ENCODE peak calls at places on chromosomes 3 and 15, in six cellular contexts. One of them, this sample, is unnamed.

GRCh38 chr15:37204698-37205097 is 104.3 kb upstream of the MEIS2 start:
- DNase-seq in WTC11: no peak
- DNase-seq in small intestine: peak; percentile 3
- DNase-seq in T-helper 17 cell: no peak
- DNase-seq in mucosa of gallbladder: no peak
- DNase-seq in HFFc6: no peak
- DNase-seq in this sample: no peak

GRCh38 chr3:113166357-113166718 is 45.0 kb upstream of the BOC start:
- DNase-seq in WTC11: no peak
- DNase-seq in small intestine: no peak
- DNase-seq in T-helper 17 cell: no peak
- DNase-seq in mucosa of gallbladder: no peak
- DNase-seq in HFFc6: no peak
- DNase-seq in this sample: no peak

GRCh38 chr3:9032236-9032777 is 69.0 kb upstream of the RAD18 start:
- DNase-seq in WTC11: no peak
- DNase-seq in small intestine: no peak
- DNase-seq in T-helper 17 cell: no peak
- DNase-seq in mucosa of gallbladder: no peak
- DNase-seq in HFFc6: no peak
- DNase-seq in this sample: no peak

GRCh38 chr3:183586477-183586876 is 31.0 kb upstream of the KLHL6 start:
- DNase-seq in WTC11: no peak
- DNase-seq in small intestine: no peak
- DNase-seq in T-helper 17 cell: no peak
- DNase-seq in mucosa of gallbladder: no peak
- DNase-seq in HFFc6: no peak
- DNase-seq in this sample: no peak

GRCh38 chr3:80384811-80385210 is 617.0 kb upstream of the ROBO1 start:
- DNase-seq in WTC11: no peak
- DNase-seq in small intestine: no peak
- DNase-seq in T-helper 17 cell: no peak
- DNase-seq in mucosa of gallbladder: no peak
- DNase-seq in HFFc6: no peak
- DNase-seq in this sample: no peak

GRCh38 chr15:32909431-32909830 is 191.6 kb downstream of the GREM1 start:
- DNase-seq in WTC11: no peak
- DNase-seq in small intestine: no peak
- DNase-seq in T-helper 17 cell: no peak
- DNase-seq in mucosa of gallbladder: no peak
- DNase-seq in HFFc6: peak; percentile 59
- DNase-seq in this sample: no peak

GRCh38 chr3:42728056-42728455 is 25.5 kb upstream of the HHATL start:
- DNase-seq in WTC11: no peak
- DNase-seq in small intestine: no peak
- DNase-seq in T-helper 17 cell: no peak
- DNase-seq in mucosa of gallbladder: no peak
- DNase-seq in HFFc6: no peak
- DNase-seq in this sample: peak; percentile 78

GRCh38 chr15:63900306-63900705 is 66.6 kb upstream of the HERC1 start:
- DNase-seq in WTC11: no peak
- DNase-seq in small intestine: no peak
- DNase-seq in T-helper 17 cell: no peak
- DNase-seq in mucosa of gallbladder: no peak
- DNase-seq in HFFc6: no peak
- DNase-seq in this sample: no peak

GRCh38 chr3:78569820-78570219 is 1198.0 kb downstream of the ROBO1 start:
- DNase-seq in WTC11: no peak
- DNase-seq in small intestine: no peak
- DNase-seq in T-helper 17 cell: no peak
- DNase-seq in mucosa of gallbladder: no peak
- DNase-seq in HFFc6: no peak
- DNase-seq in this sample: no peak

GRCh38 chr3:49238274-49239127 is 38.5 kb downstream of the C3orf62 start:
- DNase-seq in WTC11: no peak
- DNase-seq in small intestine: no peak
- DNase-seq in T-helper 17 cell: no peak
- DNase-seq in mucosa of gallbladder: peak; percentile 66
- DNase-seq in HFFc6: no peak
- DNase-seq in this sample: peak; percentile 83

This sample was measured in testis.